ENCODE peak calls at places on chromosomes 11 and 22, in five cellular contexts. One of them, this sample, is unnamed.

GRCh38 chr22:19143967-19144400 is 467 bp downstream of the ESS2 start:
- DNase-seq in Karpas-422: peak; percentile 71
- DNase-seq in aorta: no peak
- DNase-seq in heart right ventricle: no peak
- DNase-seq in upper lobe of left lung: no peak
- DNase-seq in this sample: no peak

GRCh38 chr22:17368727-17369552 is at the start of gene CECR2:
- DNase-seq in Karpas-422: peak; percentile 53
- DNase-seq in aorta: no peak
- DNase-seq in heart right ventricle: peak; percentile 60
- DNase-seq in upper lobe of left lung: peak; percentile 89
- DNase-seq in this sample: no peak

GRCh38 chr22:41398921-41399320 is 17.2 kb downstream of the TEF start:
- DNase-seq in Karpas-422: no peak
- DNase-seq in aorta: no peak
- DNase-seq in heart right ventricle: no peak
- DNase-seq in upper lobe of left lung: no peak
- DNase-seq in this sample: no peak

GRCh38 chr11:71245601-71246391 is 6.6 kb downstream of the SHANK2 start:
- DNase-seq in Karpas-422: no peak
- DNase-seq in aorta: peak; percentile 66
- DNase-seq in heart right ventricle: no peak
- DNase-seq in upper lobe of left lung: peak; percentile 56
- DNase-seq in this sample: peak; percentile 43

GRCh38 chr11:104798794-104799193 is 99.5 kb downstream of the CASP12 start:
- DNase-seq in Karpas-422: no peak
- DNase-seq in aorta: no peak
- DNase-seq in heart right ventricle: no peak
- DNase-seq in upper lobe of left lung: no peak
- DNase-seq in this sample: no peak

GRCh38 chr11:59193741-59194140 is 19.0 kb downstream of the MPEG1 start:
- DNase-seq in Karpas-422: no peak
- DNase-seq in aorta: no peak
- DNase-seq in heart right ventricle: no peak
- DNase-seq in upper lobe of left lung: no peak
- DNase-seq in this sample: no peak

GRCh38 chr11:28585007-28585406 is 476.8 kb downstream of the METTL15 start:
- DNase-seq in Karpas-422: no peak
- DNase-seq in aorta: no peak
- DNase-seq in heart right ventricle: no peak
- DNase-seq in upper lobe of left lung: no peak
- DNase-seq in this sample: no peak

GRCh38 chr11:19367051-19367709 is 126.4 kb upstream of the E2F8 start:
- DNase-seq in Karpas-422: no peak
- DNase-seq in aorta: no peak
- DNase-seq in heart right ventricle: no peak
- DNase-seq in upper lobe of left lung: no peak
- DNase-seq in this sample: no peak

GRCh38 chr11:13174090-13174489 is 103.5 kb upstream of the BMAL1 start:
- DNase-seq in Karpas-422: no peak
- DNase-seq in aorta: no peak
- DNase-seq in heart right ventricle: no peak
- DNase-seq in upper lobe of left lung: no peak
- DNase-seq in this sample: no peak

GRCh38 chr22:22599248-22599647 is 40.2 kb upstream of the PRAME start:
- DNase-seq in Karpas-422: no peak
- DNase-seq in aorta: no peak
- DNase-seq in heart right ventricle: no peak
- DNase-seq in upper lobe of left lung: no peak
- DNase-seq in this sample: no peak

GRCh38 chr11:107549253-107549953 is 16.1 kb downstream of the ALKBH8 start:
- DNase-seq in Karpas-422: peak; percentile 92
- DNase-seq in aorta: no peak
- DNase-seq in heart right ventricle: no peak
- DNase-seq in upper lobe of left lung: no peak
- DNase-seq in this sample: no peak

GRCh38 chr11:35326266-35326879 is 93.0 kb downstream of the SLC1A2 start:
- DNase-seq in Karpas-422: no peak
- DNase-seq in aorta: no peak
- DNase-seq in heart right ventricle: no peak
- DNase-seq in upper lobe of left lung: no peak
- DNase-seq in this sample: no peak

GRCh38 chr11:2548596-2548995 is 103.8 kb downstream of the KCNQ1 start:
- DNase-seq in Karpas-422: no peak
- DNase-seq in aorta: peak; percentile 60
- DNase-seq in heart right ventricle: no peak
- DNase-seq in upper lobe of left lung: no peak
- DNase-seq in this sample: no peak

GRCh38 chr11:73154178-73154577 is 12.1 kb upstream of the FCHSD2 start:
- DNase-seq in Karpas-422: peak; percentile 91
- DNase-seq in aorta: no peak
- DNase-seq in heart right ventricle: no peak
- DNase-seq in upper lobe of left lung: no peak
- DNase-seq in this sample: no peak
- H3K4me1 ChIP-seq in Karpas-422: peaks cover 95% of the 10 kb centered on the region
- H3K4me1 ChIP-seq in aorta: peaks cover 11% of the 10 kb centered on the region
- H3K4me1 ChIP-seq in heart right ventricle: peaks cover 42% of the 10 kb centered on the region
- H3K4me1 ChIP-seq in upper lobe of left lung: peaks cover 42% of the 10 kb centered on the region
- H3K4me1 ChIP-seq in this sample: no peaks in the 10 kb centered on the region

GRCh38 chr11:128839081-128839480 is 28.0 kb downstream of the KCNJ1 start:
- DNase-seq in Karpas-422: no peak
- DNase-seq in aorta: no peak
- DNase-seq in heart right ventricle: no peak
- DNase-seq in upper lobe of left lung: no peak
- DNase-seq in this sample: no peak

GRCh38 chr11:128840783-128841182 is 26.3 kb downstream of the KCNJ1 start:
- DNase-seq in Karpas-422: no peak
- DNase-seq in aorta: no peak
- DNase-seq in heart right ventricle: no peak
- DNase-seq in upper lobe of left lung: no peak
- DNase-seq in this sample: no peak

GRCh38 chr11:128837627-128838026 is 29.5 kb downstream of the KCNJ1 start:
- DNase-seq in Karpas-422: no peak
- DNase-seq in aorta: peak; percentile 31
- DNase-seq in heart right ventricle: no peak
- DNase-seq in upper lobe of left lung: no peak
- DNase-seq in this sample: no peak

GRCh38 chr11:128841461-128842072 is 25.5 kb downstream of the KCNJ1 start:
- DNase-seq in Karpas-422: no peak
- DNase-seq in aorta: no peak
- DNase-seq in heart right ventricle: no peak
- DNase-seq in upper lobe of left lung: no peak
- DNase-seq in this sample: no peak

GRCh38 chr11:128840137-128840536 is 27.0 kb downstream of the KCNJ1 start:
- DNase-seq in Karpas-422: no peak
- DNase-seq in aorta: no peak
- DNase-seq in heart right ventricle: no peak
- DNase-seq in upper lobe of left lung: no peak
- DNase-seq in this sample: no peak
- H3K4me1 ChIP-seq in Karpas-422: no peaks in the 10 kb centered on the region
- H3K4me1 ChIP-seq in aorta: no peaks in the 10 kb centered on the region
- H3K4me1 ChIP-seq in heart right ventricle: peaks cover 18% of the 10 kb centered on the region
- H3K4me1 ChIP-seq in upper lobe of left lung: peaks cover 18% of the 10 kb centered on the region
- H3K4me1 ChIP-seq in this sample: no peaks in the 10 kb centered on the region

GRCh38 chr22:49967333-49968241 is 7.0 kb downstream of the PIM3 start:
- DNase-seq in Karpas-422: peak; percentile 62
- DNase-seq in aorta: peak; percentile 79
- DNase-seq in heart right ventricle: peak; percentile 59
- DNase-seq in upper lobe of left lung: peak; percentile 83
- DNase-seq in this sample: peak; percentile 85
- H3K4me1 ChIP-seq in Karpas-422: peaks cover 32% of the 10 kb centered on the region
- H3K4me1 ChIP-seq in aorta: no peaks in the 10 kb centered on the region
- H3K4me1 ChIP-seq in heart right ventricle: peaks cover 76% of the 10 kb centered on the region
- H3K4me1 ChIP-seq in upper lobe of left lung: peaks cover 93% of the 10 kb centered on the region
- H3K4me1 ChIP-seq in this sample: peaks cover 95% of the 10 kb centered on the region

GRCh38 chr11:17612221-17613188 is 65.4 kb downstream of the OTOG start:
- DNase-seq in Karpas-422: no peak
- DNase-seq in aorta: peak; percentile 55
- DNase-seq in heart right ventricle: no peak
- DNase-seq in upper lobe of left lung: peak; percentile 67
- DNase-seq in this sample: no peak
- H3K4me1 ChIP-seq in Karpas-422: no peaks in the 10 kb centered on the region
- H3K4me1 ChIP-seq in aorta: no peaks in the 10 kb centered on the region
- H3K4me1 ChIP-seq in heart right ventricle: no peaks in the 10 kb centered on the region
- H3K4me1 ChIP-seq in upper lobe of left lung: no peaks in the 10 kb centered on the region
- H3K4me1 ChIP-seq in this sample: no peaks in the 10 kb centered on the region

GRCh38 chr11:47863189-47863892 is 15.2 kb upstream of the NUP160 start:
- DNase-seq in Karpas-422: peak; percentile 72
- DNase-seq in aorta: no peak
- DNase-seq in heart right ventricle: no peak
- DNase-seq in upper lobe of left lung: no peak
- DNase-seq in this sample: no peak

GRCh38 chr11:47858169-47858543 is 10.0 kb upstream of the NUP160 start:
- DNase-seq in Karpas-422: no peak
- DNase-seq in aorta: no peak
- DNase-seq in heart right ventricle: no peak
- DNase-seq in upper lobe of left lung: no peak
- DNase-seq in this sample: no peak

GRCh38 chr11:47857485-47858168 is 9.5 kb upstream of the NUP160 start:
- DNase-seq in Karpas-422: peak; percentile 92
- DNase-seq in aorta: no peak
- DNase-seq in heart right ventricle: no peak
- DNase-seq in upper lobe of left lung: no peak
- DNase-seq in this sample: no peak

GRCh38 chr11:47861762-47862161 is 13.6 kb upstream of the NUP160 start:
- DNase-seq in Karpas-422: no peak
- DNase-seq in aorta: no peak
- DNase-seq in heart right ventricle: no peak
- DNase-seq in upper lobe of left lung: no peak
- DNase-seq in this sample: no peak

DNA sequence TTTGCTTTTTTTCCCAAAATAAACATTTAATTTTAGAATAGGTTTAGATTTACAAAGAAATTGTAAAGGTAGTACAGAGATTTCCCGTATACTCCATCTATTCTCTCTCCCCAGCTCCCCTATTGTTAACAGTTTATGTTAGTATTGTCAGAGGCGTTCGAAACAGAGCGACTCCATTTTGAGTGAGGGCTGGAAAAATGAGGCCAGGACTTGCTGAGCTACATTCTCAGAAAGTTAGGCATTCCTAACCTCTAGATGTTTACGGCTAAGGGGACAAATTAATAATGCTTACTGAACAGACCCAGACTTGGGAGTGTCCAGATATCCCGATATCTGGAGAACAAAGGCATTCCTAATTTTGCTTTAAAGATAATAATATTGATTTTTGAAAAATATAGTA is 12.4 kb upstream of the NUP160 start:
- DNase-seq in Karpas-422: no peak
- DNase-seq in aorta: no peak
- DNase-seq in heart right ventricle: no peak
- DNase-seq in upper lobe of left lung: no peak
- DNase-seq in this sample: no peak
- H3K4me1 ChIP-seq in Karpas-422: peaks cover 80% of the 10 kb centered on the region
- H3K4me1 ChIP-seq in aorta: no peaks in the 10 kb centered on the region
- H3K4me1 ChIP-seq in heart right ventricle: no peaks in the 10 kb centered on the region
- H3K4me1 ChIP-seq in upper lobe of left lung: peaks cover 19% of the 10 kb centered on the region
- H3K4me1 ChIP-seq in this sample: peaks cover 38% of the 10 kb centered on the region

DNA sequence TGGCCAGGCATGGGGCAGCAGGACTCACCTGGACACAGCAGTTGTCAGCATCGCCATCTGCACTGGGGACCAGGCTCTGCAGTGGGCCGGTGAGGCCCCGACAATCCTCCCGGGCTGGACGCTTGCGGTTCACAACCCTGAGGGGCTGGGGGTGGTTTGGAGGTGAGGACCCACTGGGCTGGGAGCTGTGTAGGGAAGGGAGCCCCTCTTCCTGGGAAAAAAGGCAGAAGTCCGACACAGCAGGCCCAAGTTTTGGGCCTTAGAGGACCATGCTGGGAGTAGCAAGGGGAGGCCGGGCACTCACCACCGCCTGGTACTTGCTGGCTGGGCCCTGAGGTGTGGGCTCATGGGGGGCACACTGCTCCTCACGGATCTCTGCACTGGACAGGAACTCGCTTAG is 39.8 kb upstream of the KCNJ11 start:
- DNase-seq in Karpas-422: no peak
- DNase-seq in aorta: no peak
- DNase-seq in heart right ventricle: no peak
- DNase-seq in upper lobe of left lung: peak; percentile 61
- DNase-seq in this sample: no peak
- H3K4me1 ChIP-seq in Karpas-422: no peaks in the 10 kb centered on the region
- H3K4me1 ChIP-seq in aorta: no peaks in the 10 kb centered on the region
- H3K4me1 ChIP-seq in heart right ventricle: no peaks in the 10 kb centered on the region
- H3K4me1 ChIP-seq in upper lobe of left lung: no peaks in the 10 kb centered on the region
- H3K4me1 ChIP-seq in this sample: no peaks in the 10 kb centered on the region

GRCh38 chr11:94784884-94785283 is 16.7 kb downstream of the AMOTL1 start:
- DNase-seq in Karpas-422: no peak
- DNase-seq in aorta: no peak
- DNase-seq in heart right ventricle: no peak
- DNase-seq in upper lobe of left lung: no peak
- DNase-seq in this sample: no peak

GRCh38 chr11:94781822-94782221 is 13.7 kb downstream of the AMOTL1 start:
- DNase-seq in Karpas-422: no peak
- DNase-seq in aorta: no peak
- DNase-seq in heart right ventricle: no peak
- DNase-seq in upper lobe of left lung: no peak
- DNase-seq in this sample: no peak

GRCh38 chr11:94782446-94782845 is 14.3 kb downstream of the AMOTL1 start:
- DNase-seq in Karpas-422: no peak
- DNase-seq in aorta: no peak
- DNase-seq in heart right ventricle: no peak
- DNase-seq in upper lobe of left lung: no peak
- DNase-seq in this sample: no peak

GRCh38 chr11:94776351-94777321 is 8.5 kb downstream of the AMOTL1 start:
- DNase-seq in Karpas-422: no peak
- DNase-seq in aorta: no peak
- DNase-seq in heart right ventricle: peak; percentile 21
- DNase-seq in upper lobe of left lung: no peak
- DNase-seq in this sample: no peak

DNA sequence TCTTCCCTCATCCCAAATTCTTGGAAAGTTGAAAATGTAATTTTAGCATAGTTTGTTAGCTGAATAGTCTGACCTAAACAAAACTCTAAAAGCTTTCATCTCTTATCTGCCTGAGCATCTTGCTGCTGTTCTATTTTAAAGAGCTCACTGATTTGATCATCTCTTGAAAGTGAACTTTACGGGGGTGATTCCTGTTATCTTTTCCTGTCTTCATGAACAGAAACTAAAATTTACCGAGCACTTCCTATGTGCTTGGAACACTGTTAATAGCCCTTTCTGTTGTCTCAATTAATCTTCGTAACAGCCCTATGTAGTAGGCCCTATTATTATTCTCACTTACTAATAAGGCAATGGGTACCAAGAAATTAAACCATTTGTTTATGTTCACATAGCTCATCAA is 12.3 kb downstream of the AMOTL1 start:
- DNase-seq in Karpas-422: no peak
- DNase-seq in aorta: no peak
- DNase-seq in heart right ventricle: no peak
- DNase-seq in upper lobe of left lung: no peak
- DNase-seq in this sample: no peak
- H3K4me1 ChIP-seq in Karpas-422: no peaks in the 10 kb centered on the region
- H3K4me1 ChIP-seq in aorta: no peaks in the 10 kb centered on the region
- H3K4me1 ChIP-seq in heart right ventricle: peaks cover 24% of the 10 kb centered on the region
- H3K4me1 ChIP-seq in upper lobe of left lung: peaks cover 48% of the 10 kb centered on the region
- H3K4me1 ChIP-seq in this sample: peaks cover 60% of the 10 kb centered on the region

GRCh38 chr11:10809373-10810199 is 860 bp upstream of the EIF4G2 start:
- DNase-seq in Karpas-422: peak; percentile 67
- DNase-seq in aorta: peak; percentile 83
- DNase-seq in heart right ventricle: no peak
- DNase-seq in upper lobe of left lung: peak; percentile 88
- DNase-seq in this sample: no peak
- H3K4me1 ChIP-seq in Karpas-422: peaks cover 29% of the 10 kb centered on the region
- H3K4me1 ChIP-seq in aorta: no peaks in the 10 kb centered on the region
- H3K4me1 ChIP-seq in heart right ventricle: peaks cover 31% of the 10 kb centered on the region
- H3K4me1 ChIP-seq in upper lobe of left lung: peaks cover 29% of the 10 kb centered on the region
- H3K4me1 ChIP-seq in this sample: peaks cover 39% of the 10 kb centered on the region

This sample was measured in suprapubic skin.